ENCODE peak calls at places on chromosomes 6 and 20, in seven cellular contexts. T, P, A, V, C, W and R are unnamed samples.
A peak's percentile ranks its signal among the peaks of the same experiment; 100 is the strongest.

GRCh38 chr6:71496018-71496800 is 207.6 kb downstream of the OGFRL1 start:
- DNase-seq in V (no peak), C (no peak), P (peak; percentile 25), T (no peak), A (no peak), W (no peak), R (no peak)

GRCh38 chr6:149855040-149855654 is 9.0 kb downstream of the LRP11 start:
- DNase-seq in C (no peak), W (no peak), V (no peak), P (no peak), A (no peak), T (no peak), R (no peak)

GRCh38 chr6:163955131-163955530 is 540.6 kb downstream of the QKI start:
- DNase-seq in T (no peak), W (no peak), C (no peak), P (no peak), A (no peak), V (no peak), R (no peak)

GRCh38 chr6:160995271-160995670 is 3.7 kb downstream of the MAP3K4 start:
- DNase-seq in P (no peak), V (no peak), A (peak; percentile 42), W (no peak), C (no peak), T (no peak), R (no peak)

GRCh38 chr6:83464741-83465140 is 33.9 kb upstream of the ME1 start:
- DNase-seq in A (no peak), P (peak; percentile 16), W (no peak), V (no peak), T (no peak), C (no peak), R (no peak)

GRCh38 chr20:35974256-35974655 is 5.9 kb downstream of the CNBD2 start:
- DNase-seq in V (no peak), A (no peak), P (no peak), W (no peak), T (no peak), C (no peak), R (no peak)

GRCh38 chr20:38369387-38369786 is 23.1 kb downstream of the LBP start:
- DNase-seq in V (no peak), P (no peak), C (no peak), A (no peak), T (no peak), W (no peak), R (no peak)

GRCh38 chr6:43090557-43090952 is 14.4 kb downstream of the PTK7 start:
- DNase-seq in A (no peak), T (no peak), P (no peak), W (no peak), C (no peak), V (no peak), R (no peak)